ENCODE peak calls at places on chromosomes 5 and 9, in six cellular contexts. C is sciatic nerve; Q is stimulated activated naive CD4-positive, alpha-beta T cell; U is T47D; E is HFF-Myc; L is amniotic stem cell. T is an unnamed sample.
A peak's percentile ranks its signal among the peaks of the same experiment; 100 is the strongest.

GRCh38 chr5:64947031-64947430 is 178.3 kb downstream of the CWC27 start:
- DNase-seq in C (no peak), Q (no peak), U (peak; percentile 49), E (no peak), L (no peak), T (no peak)

GRCh38 chr9:123724211-123724831 is 205.6 kb downstream of the DENND1A start:
- DNase-seq in C (no peak), Q (no peak), U (peak; percentile 66), E (no peak), L (no peak), T (no peak)

GRCh38 chr5:173626501-173626812 is 10.0 kb upstream of the BOD1 start:
- DNase-seq in C (no peak), Q (no peak), U (no peak), E (no peak), L (no peak), T (no peak)

GRCh38 chr5:138650999-138651766 is 76.0 kb upstream of the HSPA9 start:
- DNase-seq in C (no peak), Q (no peak), U (no peak), E (no peak), L (no peak), T (no peak)

GRCh38 chr9:26656003-26656940 is 236.3 kb downstream of the CAAP1 start:
- DNase-seq in C (no peak), Q (no peak), U (peak; percentile 46), E (peak; percentile 2), L (peak; percentile 1), T (no peak)

GRCh38 chr9:89564257-89564878 is 40.4 kb upstream of the GADD45G start:
- DNase-seq in C (no peak), Q (no peak), U (peak; percentile 73), E (no peak), L (no peak), T (no peak)

GRCh38 chr5:106189121-106189809 is 1481.5 kb downstream of the EFNA5 start:
- DNase-seq in C (no peak), Q (no peak), U (peak; percentile 15), E (no peak), L (no peak), T (no peak)

GRCh38 chr9:109109962-109110325 is 9.8 kb downstream of the TMEM245 start:
- DNase-seq in C (no peak), Q (no peak), U (peak; percentile 52), E (no peak), L (no peak), T (no peak)

GRCh38 chr5:126107381-126107780 is 315.8 kb upstream of the GRAMD2B start:
- DNase-seq in C (no peak), Q (no peak), U (no peak), E (no peak), L (no peak), T (no peak)

GRCh38 chr9:8652282-8652681 is 852.7 kb upstream of the DMAC1 start:
- DNase-seq in C (no peak), Q (no peak), U (no peak), E (no peak), L (no peak), T (no peak)

GRCh38 chr5:141634162-141634561 is 2.5 kb downstream of the HDAC3 start:
- DNase-seq in C (no peak), Q (no peak), U (no peak), E (no peak), L (no peak), T (peak; percentile 9)

GRCh38 chr5:177520906-177521513 is 4.2 kb upstream of the DDX41 start:
- DNase-seq in C (no peak), Q (no peak), U (no peak), E (no peak), L (no peak), T (no peak)

GRCh38 chr5:174059247-174059646 is 13.7 kb downstream of the NSG2 start:
- DNase-seq in C (no peak), Q (no peak), U (no peak), E (no peak), L (no peak), T (no peak)

GRCh38 chr5:96605144-96605543 is 57.0 kb upstream of the CAST start:
- DNase-seq in C (no peak), Q (no peak), U (no peak), E (no peak), L (no peak), T (no peak)

GRCh38 chr5:35124932-35125331 is 77.2 kb upstream of the AGXT2 start:
- DNase-seq in C (no peak), Q (no peak), U (no peak), E (no peak), L (no peak), T (no peak)

GRCh38 chr5:168364151-168364661 is 72.8 kb downstream of the WWC1 start:
- DNase-seq in C (no peak), Q (no peak), U (no peak), E (no peak), L (no peak), T (no peak)

GRCh38 chr5:37248387-37248969 is 698 bp downstream of the CPLANE1 start:
- DNase-seq in C (no peak), Q (no peak), U (peak; percentile 14), E (no peak), L (no peak), T (no peak)

GRCh38 chr5:179418972-179419371 is 73.7 kb upstream of the ADAMTS2 start:
- DNase-seq in C (no peak), Q (no peak), U (no peak), E (no peak), L (no peak), T (peak; percentile 8)

GRCh38 chr5:151082976-151083651 is 2.3 kb upstream of the TNIP1 start:
- DNase-seq in C (no peak), Q (no peak), U (no peak), E (no peak), L (no peak), T (no peak)

GRCh38 chr5:156137482-156137881 is 189.5 kb upstream of the SGCD start:
- DNase-seq in C (no peak), Q (no peak), U (no peak), E (no peak), L (no peak), T (no peak)

GRCh38 chr9:4979224-4979623 is 5.8 kb upstream of the JAK2 start:
- DNase-seq in C (no peak), Q (no peak), U (no peak), E (no peak), L (no peak), T (no peak)

GRCh38 chr9:78131969-78132687 is 100.5 kb upstream of the GNAQ start:
- DNase-seq in C (no peak), Q (no peak), U (no peak), E (no peak), L (peak; percentile 2), T (no peak)